ENCODE peak calls at places on chromosomes 6 and 20, in ten cellular contexts. M is adrenal gland; J is AG08396; U is skeletal muscle cell; Z is endothelial cell; I is activated CD8-positive, alpha-beta memory T cell treated with anti-CD3 and anti-CD28 coated beads for 48 hours; F is posterior vena cava; K is activated T-cell treated with anti-CD3 and anti-CD28 coated beads, Interleukin-2, amount 50 U/mL, for 72 hours; Q is nephron progenitor cell; R is dorsolateral prefrontal cortex. W is an unnamed sample.

GRCh38 chr6:131430531-131430930 is 142.5 kb upstream of the ARG1 start:
- DNase-seq in F (no peak), Q (no peak), R (no peak), I (no peak), K (no peak), U (no peak), J (no peak), M (no peak), Z (no peak), W (no peak)

GRCh38 chr6:33807606-33808005 is 3.8 kb upstream of the MLN start:
- DNase-seq in M (no peak), J (no peak), I (no peak), Z (no peak), R (no peak), K (no peak), F (no peak), U (no peak), Q (no peak), W (no peak)

GRCh38 chr20:10634683-10635411 is 39.0 kb downstream of the JAG1 start:
- DNase-seq in J (peak; percentile 38), K (no peak), U (peak; percentile 69), R (no peak), F (no peak), Z (no peak), Q (no peak), I (no peak), M (no peak), W (no peak)

GRCh38 chr6:112413805-112414204 is 66.7 kb downstream of the RFPL4B start:
- DNase-seq in F (no peak), M (no peak), Z (no peak), R (no peak), I (no peak), U (no peak), K (no peak), J (no peak), Q (no peak), W (peak; percentile 37)

GRCh38 chr6:40955181-40955550 is 83.9 kb downstream of the UNC5CL start:
- DNase-seq in Q (no peak), U (no peak), M (no peak), R (no peak), J (no peak), F (no peak), Z (no peak), K (no peak), I (no peak), W (no peak)

GRCh38 chr20:44428174-44429016 is 47.3 kb upstream of the TTPAL start:
- DNase-seq in M (no peak), R (no peak), K (no peak), U (no peak), J (no peak), F (no peak), Z (no peak), Q (no peak), I (no peak), W (no peak)

GRCh38 chr6:17432356-17432755 is 39.0 kb downstream of the CAP2 start:
- DNase-seq in K (no peak), J (no peak), M (no peak), R (no peak), Z (no peak), F (no peak), U (no peak), I (no peak), Q (no peak), W (no peak)

GRCh38 chr6:38337819-38338465 is 301.8 kb downstream of the BTBD9 start:
- DNase-seq in I (no peak), R (no peak), Z (no peak), M (no peak), U (peak; percentile 73), K (no peak), F (no peak), Q (no peak), J (peak; percentile 51), W (peak; percentile 57)

GRCh38 chr20:36094497-36094896 is 60.0 kb upstream of the EPB41L1 start:
- DNase-seq in M (no peak), F (no peak), U (no peak), I (no peak), R (no peak), K (no peak), Z (peak; percentile 10), Q (no peak), J (no peak), W (no peak)

GRCh38 chr6:149934249-149935156 is 7.3 kb upstream of the ULBP2 start:
- DNase-seq in M (peak; percentile 62), I (no peak), Q (peak; percentile 74), Z (peak; percentile 61), R (no peak), U (peak; percentile 19), F (peak; percentile 69), J (peak; percentile 64), K (peak; percentile 58), W (peak; percentile 25)

GRCh38 chr6:38259736-38260135 is 380.0 kb downstream of the BTBD9 start:
- DNase-seq in F (no peak), U (no peak), K (no peak), M (no peak), J (peak; percentile 12), I (no peak), Q (no peak), Z (no peak), R (no peak), W (peak; percentile 25)

GRCh38 chr6:42781811-42782688 is at the start of gene BICRAL:
- DNase-seq in U (peak; percentile 44), Z (peak; percentile 73), F (peak; percentile 84), K (peak; percentile 85), Q (peak; percentile 84), R (no peak), M (peak; percentile 47), J (peak; percentile 83), I (no peak), W (peak; percentile 58)

GRCh38 chr6:100818066-100818465 is 63.1 kb downstream of the ASCC3 start:
- DNase-seq in R (no peak), U (no peak), I (no peak), Q (no peak), F (no peak), Z (no peak), J (no peak), M (no peak), K (no peak), W (no peak)

GRCh38 chr6:157162756-157163433 is 160.4 kb downstream of the TMEM242 start:
- DNase-seq in F (no peak), J (no peak), K (no peak), M (no peak), Z (no peak), R (no peak), U (no peak), I (no peak), Q (no peak), W (no peak)

GRCh38 chr6:136782021-136782770 is 10.1 kb downstream of the MAP3K5 start:
- DNase-seq in M (no peak), I (no peak), U (no peak), R (no peak), J (no peak), Q (no peak), Z (no peak), F (no peak), K (no peak), W (peak; percentile 59)

GRCh38 chr20:33423141-33423834 is 20.3 kb downstream of the SNTA1 start:
- DNase-seq in M (peak; percentile 88), F (peak; percentile 95), U (peak; percentile 68), K (no peak), R (no peak), Z (no peak), I (no peak), J (peak; percentile 86), Q (no peak), W (peak; percentile 66)

GRCh38 chr6:9388596-9388995 is 953.3 kb upstream of the SLC35B3 start:
- DNase-seq in K (no peak), M (no peak), J (no peak), Q (no peak), F (no peak), U (no peak), R (no peak), I (no peak), Z (no peak), W (no peak)

GRCh38 chr6:23927935-23928334 is 198.1 kb upstream of the NRSN1 start:
- DNase-seq in Q (no peak), M (no peak), I (no peak), Z (no peak), J (no peak), R (no peak), U (no peak), F (no peak), K (no peak), W (no peak)

GRCh38 chr6:31007694-31008093 is 2.6 kb upstream of the MUC22 start:
- DNase-seq in K (no peak), R (no peak), J (peak; percentile 86), F (no peak), Q (no peak), I (no peak), M (no peak), U (peak; percentile 67), Z (no peak), W (peak; percentile 87)

GRCh38 chr20:19540401-19540800 is 217.7 kb upstream of the RIN2 start:
- DNase-seq in U (no peak), R (peak; percentile 52), K (peak; percentile 60), I (no peak), J (no peak), Z (no peak), M (no peak), Q (no peak), F (no peak), W (no peak)

GRCh38 chr6:22295145-22295544 is 1.7 kb downstream of the PRL start:
- DNase-seq in J (no peak), U (no peak), M (no peak), R (no peak), Z (no peak), F (no peak), I (no peak), Q (no peak), K (no peak), W (no peak)

GRCh38 chr6:140541288-140541687 is 1166.8 kb upstream of the CITED2 start:
- DNase-seq in K (no peak), J (no peak), R (no peak), Q (no peak), Z (no peak), I (no peak), U (no peak), F (no peak), M (no peak), W (no peak)

GRCh38 chr6:10678456-10678855 is 16.0 kb downstream of the C6orf52 start:
- DNase-seq in M (no peak), I (no peak), K (no peak), Q (no peak), R (no peak), J (no peak), Z (no peak), U (no peak), F (no peak), W (no peak)

GRCh38 chr20:4234128-4234527 is 218.8 kb upstream of the RNF24 start:
- DNase-seq in F (peak; percentile 91), J (peak; percentile 69), Z (no peak), R (no peak), M (peak; percentile 75), K (no peak), Q (no peak), U (peak; percentile 91), I (no peak), W (peak; percentile 64)

GRCh38 chr20:62834967-62835730 is 18.3 kb downstream of the COL9A3 start:
- DNase-seq in K (no peak), U (no peak), Q (no peak), Z (no peak), I (no peak), J (no peak), R (no peak), M (peak; percentile 9), F (no peak), W (no peak)

GRCh38 chr6:25050356-25050755 is 114.6 kb upstream of the RIPOR2 start:
- DNase-seq in J (peak; percentile 38), I (no peak), Z (no peak), R (no peak), M (no peak), F (no peak), K (peak; percentile 69), U (peak; percentile 47), Q (no peak), W (no peak)